ENCODE peak calls at places on chromosomes 1 and 21, in six cellular contexts. C is suprapubic skin, T is GM04504, P is NCI-H2029, R is T1000, W is GM03348. D is an unnamed sample.
A peak's percentile ranks its signal among the peaks of the same experiment; 100 is the strongest.

GRCh38 chr1:29674625-29675326 is 438.5 kb downstream of the PTPRU start:
- DNase-seq in R (no peak), P (no peak), C (no peak), W (no peak), T (no peak), D (no peak)

GRCh38 chr1:234260578-234260977 is 112.7 kb upstream of the COA6 start:
- DNase-seq in T (no peak), C (no peak), W (no peak), P (no peak), R (no peak), D (no peak)

GRCh38 chr1:110084226-110085078 is 14.0 kb upstream of the ALX3 start:
- DNase-seq in C (no peak), R (no peak), P (no peak), W (peak; percentile 79), T (no peak), D (no peak)

GRCh38 chr1:176515310-176515709 is 52.3 kb downstream of the PAPPA2 start:
- DNase-seq in P (no peak), C (no peak), W (peak; percentile 43), T (peak; percentile 1), R (peak; percentile 52), D (no peak)

GRCh38 chr1:95041491-95042165 is 31.1 kb downstream of the ALG14 start:
- DNase-seq in P (peak; percentile 20), R (peak; percentile 49), T (peak; percentile 65), W (peak; percentile 79), C (no peak), D (peak; percentile 60)

GRCh38 chr1:3028531-3029282 is 7.4 kb downstream of the ACTRT2 start:
- DNase-seq in R (no peak), W (no peak), C (no peak), P (no peak), T (no peak), D (no peak)

GRCh38 chr1:15902882-15903281 is 55.4 kb downstream of the SPEN start:
- DNase-seq in R (no peak), T (no peak), P (no peak), C (no peak), W (peak; percentile 36), D (no peak)

GRCh38 chr1:46523556-46524443 is 27.6 kb downstream of the KNCN start:
- DNase-seq in R (no peak), P (peak; percentile 83), C (no peak), W (no peak), T (no peak), D (no peak)

GRCh38 chr1:26543444-26543835 is 13.9 kb downstream of the RPS6KA1 start:
- DNase-seq in P (no peak), R (no peak), T (no peak), C (no peak), W (no peak), D (no peak)

GRCh38 chr1:153174624-153175023 is 23.9 kb upstream of the SPRR2G start:
- DNase-seq in R (no peak), C (no peak), T (no peak), P (no peak), W (no peak), D (no peak)

GRCh38 chr1:238419209-238419608 is 528.5 kb upstream of the ZP4 start:
- DNase-seq in R (no peak), W (no peak), C (no peak), P (no peak), T (no peak), D (no peak)

GRCh38 chr1:87766737-87767136 is 438.1 kb downstream of the LMO4 start:
- DNase-seq in W (peak; percentile 41), R (no peak), P (no peak), C (no peak), T (no peak), D (no peak)

GRCh38 chr1:107965112-107965991 is at the start of gene VAV3:
- DNase-seq in W (peak; percentile 79), T (no peak), C (peak; percentile 83), R (peak; percentile 74), P (no peak), D (peak; percentile 78)

GRCh38 chr1:22772054-22772453 is 61.4 kb downstream of the EPHB2 start:
- DNase-seq in W (no peak), C (no peak), P (no peak), T (no peak), R (no peak), D (no peak)

GRCh38 chr1:180969429-180969828 is 53.2 kb downstream of the STX6 start:
- DNase-seq in W (no peak), R (no peak), T (no peak), C (no peak), P (no peak), D (no peak)

GRCh38 chr1:207998691-207999090 is 87.8 kb upstream of the CD34 start:
- DNase-seq in R (no peak), C (no peak), T (no peak), P (no peak), W (no peak), D (no peak)

GRCh38 chr21:14306143-14306907 is 76.6 kb downstream of the HSPA13 start:
- DNase-seq in P (no peak), W (peak; percentile 11), R (no peak), C (no peak), T (no peak), D (no peak)

GRCh38 chr1:197124376-197124775 is 22.1 kb downstream of the ASPM start:
- DNase-seq in P (no peak), W (no peak), R (no peak), C (no peak), T (no peak), D (no peak)

GRCh38 chr1:231871878-231872277 is 245.3 kb downstream of the DISC1 start:
- DNase-seq in T (no peak), P (peak; percentile 21), W (no peak), C (no peak), R (no peak), D (no peak)

GRCh38 chr1:31831397-31832378 is 15.9 kb upstream of the SPOCD1 start:
- DNase-seq in C (peak; percentile 31), T (peak; percentile 50), R (no peak), W (peak; percentile 64), P (no peak), D (no peak)

GRCh38 chr1:20187103-20187812 is 940 bp upstream of the PLA2G2C start:
- DNase-seq in P (peak; percentile 18), C (peak; percentile 77), W (no peak), T (no peak), R (no peak), D (no peak)

D was measured in NCI-H526 treated with DMSO at 0.1 percent for 48 hours.